ENCODE peak calls at places on chromosomes 1 and 21, in six cellular contexts. F is M059J; D is activated CD4-positive, alpha-beta T cell treated with anti-CD3 and anti-CD28 coated beads, Interleukin-2, amount 10 ng/mL, durations not matched to agents 7 days and 5 days; P is tibial artery; L is activated T-cell treated with anti-CD3 and anti-CD28 coated beads, Interleukin-2, amount 50 U/mL, for 72 hours; X is kidney tubule cell. U is an unnamed sample.

GRCh38 chr1:65958561-65959350 is 166.1 kb downstream of the PDE4B start:
- DNase-seq in X (peak), L (peak), D (peak), P (no peak), F (peak), U (no peak)

GRCh38 chr1:108503062-108503740 is 53.1 kb downstream of the NBPF6 start:
- DNase-seq in L (no peak), P (no peak), F (peak), X (peak), D (no peak), U (no peak)

GRCh38 chr1:170959385-170959784 is 24.1 kb downstream of the MROH9 start:
- DNase-seq in L (no peak), F (peak), P (no peak), X (peak), D (no peak), U (no peak)

GRCh38 chr1:27137544-27138075 is 17.3 kb downstream of the SLC9A1 start:
- DNase-seq in D (no peak), L (no peak), F (no peak), X (peak), P (no peak), U (peak)

GRCh38 chr1:10444795-10445397 is 4.9 kb upstream of the CORT start:
- DNase-seq in F (no peak), D (no peak), L (no peak), P (no peak), X (no peak), U (no peak)

GRCh38 chr21:44910229-44911065 is 10.3 kb downstream of the ITGB2 start:
- DNase-seq in X (no peak), P (no peak), F (no peak), D (no peak), L (no peak), U (no peak)

GRCh38 chr1:6724517-6725141 is 23.0 kb upstream of the DNAJC11 start:
- DNase-seq in P (no peak), D (no peak), F (peak), X (peak), L (no peak), U (no peak)

GRCh38 chr21:46122241-46122671 is 24.3 kb downstream of the COL6A2 start:
- DNase-seq in D (no peak), L (no peak), X (no peak), F (peak), P (peak), U (peak)

GRCh38 chr1:244112646-244113045 is 61.6 kb downstream of the ZBTB18 start:
- DNase-seq in F (peak), X (peak), L (no peak), D (no peak), P (no peak), U (no peak)